ENCODE peak calls at places on chromosomes 1 and 21, in four cellular contexts. M is HCT116, U is HepG2, I is SK-N-SH. O is an unnamed sample.

GRCh38 chr1:20837554-20838192 is 50.6 kb upstream of the HP1BP3 start:
- DNase-seq in M (no peak), U (no peak), I (no peak), O (no peak)

GRCh38 chr1:157512036-157512969 is 40.0 kb downstream of the FCRL5 start:
- DNase-seq in M (no peak), U (no peak), I (no peak), O (no peak)

GRCh38 chr1:203555484-203556046 is 61.6 kb downstream of the OPTC start:
- DNase-seq in M (no peak), U (no peak), I (no peak), O (no peak)

GRCh38 chr1:150549496-150550221 is 451 bp downstream of the ADAMTSL4 start:
- DNase-seq in M (no peak), U (no peak), I (no peak), O (peak)

GRCh38 chr1:229855999-229856650 is 210.9 kb upstream of the GALNT2 start:
- DNase-seq in M (no peak), U (no peak), I (peak), O (no peak)

GRCh38 chr1:209413062-209413461 is 170.5 kb upstream of the CAMK1G start:
- DNase-seq in M (no peak), U (no peak), I (no peak), O (no peak)

GRCh38 chr21:30223596-30223995 is 7.7 kb upstream of the CLDN8 start:
- DNase-seq in M (no peak), U (no peak), I (no peak), O (peak)

GRCh38 chr1:195373831-195374230 is 1234.4 kb downstream of the KCNT2 start:
- DNase-seq in M (no peak), U (no peak), I (no peak), O (no peak)

GRCh38 chr1:115507916-115508315 is 133.9 kb upstream of the VANGL1 start:
- DNase-seq in M (no peak), U (no peak), I (no peak), O (no peak)

GRCh38 chr1:54788462-54788861 is 12.7 kb downstream of the TTC22 start:
- DNase-seq in M (no peak), U (no peak), I (no peak), O (no peak)

GRCh38 chr1:233238884-233239432 is 56.6 kb downstream of the PCNX2 start:
- DNase-seq in M (no peak), U (peak), I (no peak), O (no peak)

GRCh38 chr1:201358596-201358995 is 18.9 kb downstream of the TNNT2 start:
- DNase-seq in M (no peak), U (no peak), I (no peak), O (no peak)

GRCh38 chr1:30520461-30520860 is 202.9 kb downstream of the MATN1 start:
- DNase-seq in M (no peak), U (no peak), I (no peak), O (no peak)

GRCh38 chr1:234554478-234555311 is 55.3 kb downstream of the IRF2BP2 start:
- DNase-seq in M (no peak), U (peak), I (peak), O (no peak)

GRCh38 chr21:35730325-35730724 is 330.0 kb downstream of the SETD4 start:
- DNase-seq in M (no peak), U (no peak), I (no peak), O (peak)

GRCh38 chr1:241503444-241503843 is 16.1 kb downstream of the FH start:
- DNase-seq in M (no peak), U (no peak), I (no peak), O (no peak)

GRCh38 chr1:241499910-241500309 is 19.6 kb downstream of the FH start:
- DNase-seq in M (no peak), U (peak), I (peak), O (peak)
- TF ChIP-seq JUND in M (no peak), U (no peak), I (no peak), O (no peak)

DNA sequence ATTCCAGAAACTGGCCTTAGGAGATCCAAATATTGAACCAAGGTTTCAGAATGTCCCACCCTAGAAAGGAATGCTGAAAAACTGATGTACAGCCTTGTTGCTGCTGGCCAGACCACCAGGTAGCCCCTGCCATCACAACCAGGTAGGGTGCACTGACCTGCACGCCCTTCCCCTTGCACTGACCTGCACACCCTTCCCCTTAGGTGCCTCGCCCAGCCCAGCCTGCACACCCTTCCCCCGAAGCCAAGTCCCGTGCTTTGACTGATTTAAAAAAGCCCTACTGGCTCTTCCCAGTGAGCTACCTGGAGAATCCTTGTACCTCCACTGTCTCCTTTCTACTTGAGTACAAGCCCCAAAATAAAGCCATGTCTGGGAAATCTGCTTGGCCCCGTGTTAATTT is 26.3 kb upstream of the C1orf198 start:
- DNase-seq in M (no peak), U (no peak), I (no peak), O (no peak)
- TF ChIP-seq JUND in M (no peak), U (no peak), I (no peak), O (no peak)

GRCh38 chr1:83129107-83129506 is 869.8 kb downstream of the TTLL7 start:
- DNase-seq in M (no peak), U (no peak), I (no peak), O (no peak)
- TF ChIP-seq JUND in M (no peak), U (no peak), I (no peak), O (no peak)

GRCh38 chr1:6614953-6615785 is 1.6 kb downstream of the PHF13 start:
- DNase-seq in M (no peak), U (no peak), I (peak), O (no peak)

GRCh38 chr1:6613361-6614018 is at the start of gene PHF13:
- DNase-seq in M (peak), U (peak), I (peak), O (peak)

GRCh38 chr1:6614019-6614952 is 755 bp downstream of the PHF13 start:
- DNase-seq in M (no peak), U (no peak), I (peak), O (peak)

GRCh38 chr1:6612641-6613360 is 730 bp upstream of the PHF13 start:
- DNase-seq in M (no peak), U (peak), I (peak), O (peak)
- TF ChIP-seq JUND in M (no peak), U (no peak), I (no peak), O (no peak)

DNA sequence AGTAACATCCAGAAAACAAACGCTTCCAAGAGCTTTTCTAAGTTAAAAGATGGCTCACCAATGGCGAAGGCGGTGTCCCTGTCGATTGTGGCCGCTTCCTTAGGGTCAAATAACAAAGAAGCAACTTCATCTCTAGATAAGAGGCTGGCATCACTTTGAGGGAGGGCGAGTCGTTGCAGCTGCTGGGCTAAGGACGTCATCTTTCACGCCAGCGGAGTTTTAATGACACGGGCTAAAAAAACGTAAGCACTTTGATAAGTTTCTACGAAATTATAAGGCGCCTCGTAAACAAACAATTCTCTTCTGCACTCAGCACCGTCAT is 459 bp downstream of the HEATR1 start:
- DNase-seq in M (no peak), U (no peak), I (peak), O (no peak)
- TF ChIP-seq JUND in M (peak), U (no peak), I (no peak), O (no peak)

GRCh38 chr21:45542242-45542666 is at the start of gene SLC19A1:
- DNase-seq in M (no peak), U (no peak), I (peak), O (peak)

GRCh38 chr21:45539046-45539795 is 3.0 kb downstream of the SLC19A1 start:
- DNase-seq in M (no peak), U (no peak), I (no peak), O (no peak)

GRCh38 chr21:45541221-45542039 is 810 bp downstream of the SLC19A1 start:
- DNase-seq in M (peak), U (no peak), I (peak), O (peak)

GRCh38 chr21:45539796-45540600 is 2.2 kb downstream of the SLC19A1 start:
- DNase-seq in M (no peak), U (no peak), I (no peak), O (no peak)

GRCh38 chr21:45540601-45540970 is 1.7 kb downstream of the SLC19A1 start:
- DNase-seq in M (no peak), U (no peak), I (peak), O (no peak)
- TF ChIP-seq JUND in M (no peak), U (no peak), I (no peak), O (no peak)

DNA sequence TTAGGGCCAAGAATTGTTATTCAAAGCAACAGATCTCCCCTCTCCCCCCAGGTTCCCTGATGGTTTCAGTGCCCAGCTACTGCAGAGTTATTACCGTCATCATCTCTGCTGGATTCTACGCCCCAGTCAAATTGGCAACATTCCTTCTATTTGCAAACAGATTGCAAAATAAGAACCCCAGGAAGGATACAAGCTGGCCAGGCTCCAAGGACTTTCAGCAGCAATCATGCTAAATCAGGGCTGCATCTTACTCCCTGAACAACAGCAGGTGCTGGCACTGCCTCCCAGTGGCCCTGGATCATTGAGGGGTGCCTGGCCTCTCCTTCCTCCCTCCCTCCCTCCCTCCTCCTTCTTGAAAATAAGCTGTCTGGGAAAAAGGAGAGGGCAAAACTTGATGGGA is 521.6 kb upstream of the BEND5 start:
- DNase-seq in M (no peak), U (no peak), I (no peak), O (no peak)
- TF ChIP-seq JUND in M (no peak), U (no peak), I (no peak), O (no peak)

O was measured in T47D.